ENCODE peak calls at places on chromosomes 13 and 19, in six cellular contexts. J is BJ; B is activated CD8-positive, alpha-beta T cell treated with anti-CD3 and anti-CD28 coated beads, Interleukin-2, amount 10 ng/mL, durations not matched to agents 7 days and 5 days; G is activated CD8-positive, alpha-beta memory T cell treated with anti-CD3 and anti-CD28 coated beads, Interleukin-2, amount 50 U/mL, for 4 hours; L is T-helper 2 cell; S is putamen. F is an unnamed sample.

GRCh38 chr13:80572867-80573266 is 231.9 kb upstream of the SPRY2 start:
- DNase-seq in J (no peak), B (no peak), G (no peak), L (no peak), S (no peak), F (no peak)

GRCh38 chr13:20258208-20258962 is 26.3 kb upstream of the GJB6 start:
- DNase-seq in J (no peak), B (no peak), G (no peak), L (no peak), S (no peak), F (no peak)

GRCh38 chr19:611506-611869 is 21.8 kb downstream of the HCN2 start:
- DNase-seq in J (peak), B (peak), G (peak), L (peak), S (no peak), F (peak)

GRCh38 chr19:11204943-11205349 is 7.6 kb upstream of the KANK2 start:
- DNase-seq in J (no peak), B (no peak), G (no peak), L (no peak), S (no peak), F (no peak)

GRCh38 chr13:24692541-24692940 is 12.3 kb downstream of the ATP12A start:
- DNase-seq in J (no peak), B (no peak), G (no peak), L (no peak), S (no peak), F (no peak)

GRCh38 chr13:86946734-86947133 is 724.4 kb upstream of the SLITRK5 start:
- DNase-seq in J (no peak), B (no peak), G (no peak), L (no peak), S (no peak), F (no peak)

GRCh38 chr19:33437351-33438015 is 64.0 kb downstream of the CEBPG start:
- DNase-seq in J (no peak), B (no peak), G (no peak), L (no peak), S (no peak), F (no peak)

GRCh38 chr13:26621731-26622401 is 64.4 kb downstream of the WASF3 start:
- DNase-seq in J (no peak), B (no peak), G (no peak), L (no peak), S (no peak), F (no peak)

GRCh38 chr19:38583219-38583984 is 34.4 kb downstream of the MAP4K1 start:
- DNase-seq in J (no peak), B (no peak), G (no peak), L (no peak), S (no peak), F (no peak)

GRCh38 chr13:42808572-42808971 is 27.2 kb downstream of the FAM216B start:
- DNase-seq in J (no peak), B (no peak), G (no peak), L (no peak), S (no peak), F (no peak)

GRCh38 chr13:43080199-43080598 is 56.8 kb downstream of the DNAJC15 start:
- DNase-seq in J (no peak), B (no peak), G (no peak), L (no peak), S (no peak), F (no peak)

GRCh38 chr13:97254809-97255208 is 32.7 kb downstream of the MBNL2 start:
- DNase-seq in J (no peak), B (no peak), G (no peak), L (no peak), S (no peak), F (no peak)

GRCh38 chr13:51957377-51958216 is 53.7 kb downstream of the ATP7B start:
- DNase-seq in J (no peak), B (no peak), G (no peak), L (no peak), S (no peak), F (no peak)

GRCh38 chr19:2255112-2255845 is 938 bp downstream of the JSRP1 start:
- DNase-seq in J (no peak), B (no peak), G (no peak), L (no peak), S (no peak), F (no peak)

GRCh38 chr19:18427080-18427751 is 8.0 kb downstream of the SSBP4 start:
- DNase-seq in J (no peak), B (no peak), G (no peak), L (no peak), S (no peak), F (no peak)

GRCh38 chr13:100722517-100722916 is 47.9 kb upstream of the TMTC4 start:
- DNase-seq in J (no peak), B (no peak), G (no peak), L (no peak), S (no peak), F (no peak)

GRCh38 chr19:55536951-55537740 is at the start of gene SBK2:
- DNase-seq in J (no peak), B (no peak), G (no peak), L (no peak), S (no peak), F (no peak)

GRCh38 chr13:40192516-40193257 is 473.8 kb downstream of the FOXO1 start:
- DNase-seq in J (no peak), B (peak), G (no peak), L (no peak), S (peak), F (no peak)

GRCh38 chr19:1725100-1726064 is 27.9 kb upstream of the ONECUT3 start:
- DNase-seq in J (no peak), B (peak), G (no peak), L (no peak), S (peak), F (no peak)

GRCh38 chr13:83882626-83882959 is 319 bp upstream of the SLITRK1 start:
- DNase-seq in J (no peak), B (no peak), G (no peak), L (no peak), S (no peak), F (no peak)

GRCh38 chr13:84200971-84201370 is 318.7 kb upstream of the SLITRK1 start:
- DNase-seq in J (no peak), B (no peak), G (no peak), L (no peak), S (no peak), F (no peak)

GRCh38 chr19:18021121-18021755 is 13.3 kb downstream of the ARRDC2 start:
- DNase-seq in J (peak), B (peak), G (peak), L (peak), S (peak), F (peak)

GRCh38 chr19:6610934-6611370 is 20.0 kb upstream of the CD70 start:
- DNase-seq in J (peak), B (no peak), G (no peak), L (no peak), S (no peak), F (no peak)

GRCh38 chr19:51019544-51019925 is at the start of gene KLK10:
- DNase-seq in J (no peak), B (no peak), G (no peak), L (no peak), S (no peak), F (no peak)

GRCh38 chr13:50130686-50131051 is 115.4 kb downstream of the KCNRG start:
- DNase-seq in J (no peak), B (no peak), G (no peak), L (peak), S (no peak), F (no peak)

GRCh38 chr19:28705008-28705407 is 507.9 kb downstream of the UQCRFS1 start:
- DNase-seq in J (no peak), B (no peak), G (no peak), L (no peak), S (no peak), F (no peak)

F was measured in T-helper 22 cell.